ENCODE peak calls at places on chromosome 6, in eight cellular contexts. One of them, this sample, is unnamed.

GRCh38 chr6:89970609-89971337 is 76.5 kb downstream of the GJA10 start:
- DNase-seq in heart left ventricle: no peak
- DNase-seq in lower leg skin: no peak
- DNase-seq in sigmoid colon: no peak
- DNase-seq in uterus: peak
- DNase-seq in erythroblast: peak
- DNase-seq in body of pancreas: peak
- DNase-seq in Peyer's patch: no peak
- DNase-seq in this sample: no peak

GRCh38 chr6:18154507-18155272 is at the start of gene TPMT:
- DNase-seq in uterus: peak
- DNase-seq in Peyer's patch: peak
- DNase-seq in erythroblast: peak
- DNase-seq in lower leg skin: no peak
- DNase-seq in sigmoid colon: peak
- DNase-seq in body of pancreas: peak
- DNase-seq in heart left ventricle: no peak
- DNase-seq in this sample: no peak

GRCh38 chr6:105136433-105137350 is 43.1 kb downstream of the POPDC3 start:
- DNase-seq in Peyer's patch: peak
- DNase-seq in lower leg skin: peak
- DNase-seq in sigmoid colon: peak
- DNase-seq in erythroblast: peak
- DNase-seq in uterus: peak
- DNase-seq in body of pancreas: peak
- DNase-seq in heart left ventricle: peak
- DNase-seq in this sample: peak

GRCh38 chr6:106495014-106495413 is 134.3 kb downstream of the RTN4IP1 start:
- DNase-seq in erythroblast: no peak
- DNase-seq in heart left ventricle: no peak
- DNase-seq in Peyer's patch: no peak
- DNase-seq in sigmoid colon: no peak
- DNase-seq in uterus: no peak
- DNase-seq in lower leg skin: no peak
- DNase-seq in body of pancreas: no peak
- DNase-seq in this sample: no peak

GRCh38 chr6:166657531-166657930 is 30.5 kb upstream of the RPS6KA2 start:
- DNase-seq in heart left ventricle: no peak
- DNase-seq in body of pancreas: no peak
- DNase-seq in erythroblast: no peak
- DNase-seq in Peyer's patch: no peak
- DNase-seq in lower leg skin: no peak
- DNase-seq in uterus: no peak
- DNase-seq in sigmoid colon: no peak
- DNase-seq in this sample: no peak

GRCh38 chr6:148407372-148407771 is 64.7 kb downstream of the SASH1 start:
- DNase-seq in heart left ventricle: no peak
- DNase-seq in body of pancreas: no peak
- DNase-seq in erythroblast: no peak
- DNase-seq in Peyer's patch: no peak
- DNase-seq in sigmoid colon: no peak
- DNase-seq in uterus: no peak
- DNase-seq in lower leg skin: peak
- DNase-seq in this sample: no peak

GRCh38 chr6:63813531-63813930 is 177.9 kb downstream of the PHF3 start:
- DNase-seq in sigmoid colon: no peak
- DNase-seq in lower leg skin: no peak
- DNase-seq in heart left ventricle: no peak
- DNase-seq in erythroblast: no peak
- DNase-seq in body of pancreas: no peak
- DNase-seq in Peyer's patch: no peak
- DNase-seq in uterus: no peak
- DNase-seq in this sample: no peak

GRCh38 chr6:30901436-30901835 is 6.6 kb upstream of the GTF2H4 start:
- DNase-seq in body of pancreas: no peak
- DNase-seq in lower leg skin: no peak
- DNase-seq in heart left ventricle: no peak
- DNase-seq in Peyer's patch: no peak
- DNase-seq in uterus: no peak
- DNase-seq in erythroblast: no peak
- DNase-seq in sigmoid colon: no peak
- DNase-seq in this sample: no peak

GRCh38 chr6:129872591-129872990 is 11.5 kb upstream of the TMEM244 start:
- DNase-seq in uterus: no peak
- DNase-seq in sigmoid colon: no peak
- DNase-seq in erythroblast: no peak
- DNase-seq in heart left ventricle: no peak
- DNase-seq in Peyer's patch: no peak
- DNase-seq in lower leg skin: no peak
- DNase-seq in body of pancreas: no peak
- DNase-seq in this sample: no peak

GRCh38 chr6:79152269-79152737 is 74.2 kb upstream of the PHIP start:
- DNase-seq in heart left ventricle: no peak
- DNase-seq in erythroblast: no peak
- DNase-seq in lower leg skin: no peak
- DNase-seq in Peyer's patch: no peak
- DNase-seq in uterus: no peak
- DNase-seq in sigmoid colon: no peak
- DNase-seq in body of pancreas: no peak
- DNase-seq in this sample: no peak

GRCh38 chr6:1285589-1286340 is 26.1 kb upstream of the FOXQ1 start:
- DNase-seq in uterus: no peak
- DNase-seq in heart left ventricle: no peak
- DNase-seq in body of pancreas: no peak
- DNase-seq in sigmoid colon: no peak
- DNase-seq in Peyer's patch: no peak
- DNase-seq in lower leg skin: no peak
- DNase-seq in erythroblast: no peak
- DNase-seq in this sample: no peak

GRCh38 chr6:44016131-44016870 is 111.0 kb downstream of the MRPL14 start:
- DNase-seq in body of pancreas: no peak
- DNase-seq in heart left ventricle: no peak
- DNase-seq in sigmoid colon: peak
- DNase-seq in erythroblast: no peak
- DNase-seq in uterus: no peak
- DNase-seq in lower leg skin: no peak
- DNase-seq in Peyer's patch: no peak
- DNase-seq in this sample: no peak

GRCh38 chr6:153511896-153512496 is 380.9 kb upstream of the RGS17 start:
- DNase-seq in uterus: no peak
- DNase-seq in body of pancreas: no peak
- DNase-seq in sigmoid colon: no peak
- DNase-seq in lower leg skin: no peak
- DNase-seq in Peyer's patch: no peak
- DNase-seq in erythroblast: peak
- DNase-seq in heart left ventricle: no peak
- DNase-seq in this sample: no peak

GRCh38 chr6:127341471-127342202 is 1.8 kb downstream of the ECHDC1 start:
- DNase-seq in heart left ventricle: no peak
- DNase-seq in erythroblast: no peak
- DNase-seq in Peyer's patch: no peak
- DNase-seq in uterus: no peak
- DNase-seq in lower leg skin: no peak
- DNase-seq in body of pancreas: no peak
- DNase-seq in sigmoid colon: no peak
- DNase-seq in this sample: no peak

GRCh38 chr6:166515072-166515810 is 71.2 kb downstream of the RAMACL start:
- DNase-seq in body of pancreas: no peak
- DNase-seq in Peyer's patch: peak
- DNase-seq in sigmoid colon: no peak
- DNase-seq in heart left ventricle: no peak
- DNase-seq in erythroblast: peak
- DNase-seq in uterus: peak
- DNase-seq in lower leg skin: no peak
- DNase-seq in this sample: no peak

GRCh38 chr6:16761469-16762264 is 407 bp upstream of the ATXN1 start:
- DNase-seq in uterus: peak
- DNase-seq in Peyer's patch: peak
- DNase-seq in sigmoid colon: peak
- DNase-seq in body of pancreas: peak
- DNase-seq in lower leg skin: peak
- DNase-seq in heart left ventricle: peak
- DNase-seq in erythroblast: peak
- DNase-seq in this sample: peak

DNA sequence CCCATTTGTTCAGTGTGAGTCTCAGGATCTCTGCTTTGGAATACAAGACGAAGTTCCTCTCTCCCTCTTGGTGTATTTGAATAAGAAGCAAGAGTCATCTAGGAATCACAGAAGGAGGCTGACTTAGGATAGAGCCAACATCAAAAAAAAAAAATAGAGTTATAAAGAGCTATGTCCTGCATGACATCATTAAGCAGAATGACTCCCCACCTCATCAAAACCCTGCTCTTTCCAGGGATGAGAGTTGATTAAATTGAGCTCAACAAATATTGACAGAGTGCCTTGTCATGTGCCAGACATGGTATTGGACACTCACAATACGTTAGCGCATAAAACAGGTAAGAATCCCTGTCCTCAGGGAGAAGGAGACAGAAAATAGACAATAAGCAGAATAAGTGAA is 48.6 kb upstream of the TNFAIP3 start:
- DNase-seq in erythroblast: no peak
- DNase-seq in lower leg skin: no peak
- DNase-seq in heart left ventricle: no peak
- DNase-seq in sigmoid colon: no peak
- DNase-seq in uterus: no peak
- DNase-seq in body of pancreas: no peak
- DNase-seq in Peyer's patch: no peak
- DNase-seq in this sample: no peak
- TF ChIP-seq POLR2A in erythroblast: no peak
- TF ChIP-seq POLR2A in lower leg skin: no peak
- TF ChIP-seq POLR2A in heart left ventricle: no peak
- TF ChIP-seq POLR2A in sigmoid colon: no peak
- TF ChIP-seq POLR2A in uterus: no peak
- TF ChIP-seq POLR2A in body of pancreas: no peak
- TF ChIP-seq POLR2A in Peyer's patch: no peak
- TF ChIP-seq POLR2A in this sample: no peak

GRCh38 chr6:37169458-37170272 is at the start of gene PIM1:
- DNase-seq in heart left ventricle: peak
- DNase-seq in lower leg skin: peak
- DNase-seq in body of pancreas: peak
- DNase-seq in Peyer's patch: peak
- DNase-seq in uterus: peak
- DNase-seq in erythroblast: peak
- DNase-seq in sigmoid colon: peak
- DNase-seq in this sample: peak
- TF ChIP-seq POLR2A in heart left ventricle: peak
- TF ChIP-seq POLR2A in lower leg skin: no peak
- TF ChIP-seq POLR2A in body of pancreas: peak
- TF ChIP-seq POLR2A in Peyer's patch: peak
- TF ChIP-seq POLR2A in uterus: peak
- TF ChIP-seq POLR2A in erythroblast: no peak
- TF ChIP-seq POLR2A in sigmoid colon: peak
- TF ChIP-seq POLR2A in this sample: peak

DNA sequence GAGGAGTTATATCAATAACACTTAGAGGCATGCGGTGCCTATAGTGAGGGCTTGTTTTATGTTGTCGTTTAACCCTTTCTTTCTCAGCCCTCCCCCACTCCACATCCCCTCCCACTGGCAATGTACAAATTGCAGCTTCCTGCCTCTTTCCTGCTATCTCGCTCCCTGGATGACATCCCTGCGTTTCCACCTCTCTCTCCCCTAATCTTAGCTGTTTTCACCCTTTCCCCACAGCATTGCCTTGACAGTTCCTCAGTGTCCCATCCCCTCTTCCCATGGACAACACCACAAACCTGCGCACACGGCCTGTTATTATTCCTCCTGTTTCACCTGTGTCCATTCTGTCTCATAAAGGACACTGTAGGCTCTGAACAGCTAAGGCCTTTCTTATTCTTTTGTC is 34.5 kb downstream of the MYB start:
- DNase-seq in heart left ventricle: no peak
- DNase-seq in uterus: no peak
- DNase-seq in Peyer's patch: no peak
- DNase-seq in lower leg skin: no peak
- DNase-seq in body of pancreas: no peak
- DNase-seq in sigmoid colon: no peak
- DNase-seq in erythroblast: no peak
- DNase-seq in this sample: no peak
- TF ChIP-seq POLR2A in heart left ventricle: no peak
- TF ChIP-seq POLR2A in uterus: no peak
- TF ChIP-seq POLR2A in Peyer's patch: no peak
- TF ChIP-seq POLR2A in lower leg skin: no peak
- TF ChIP-seq POLR2A in body of pancreas: no peak
- TF ChIP-seq POLR2A in sigmoid colon: no peak
- TF ChIP-seq POLR2A in erythroblast: no peak
- TF ChIP-seq POLR2A in this sample: no peak

GRCh38 chr6:8814440-8815000 is 379.2 kb upstream of the SLC35B3 start:
- DNase-seq in erythroblast: no peak
- DNase-seq in lower leg skin: no peak
- DNase-seq in sigmoid colon: no peak
- DNase-seq in Peyer's patch: no peak
- DNase-seq in heart left ventricle: no peak
- DNase-seq in uterus: no peak
- DNase-seq in body of pancreas: no peak
- DNase-seq in this sample: no peak
- TF ChIP-seq POLR2A in erythroblast: no peak
- TF ChIP-seq POLR2A in lower leg skin: no peak
- TF ChIP-seq POLR2A in sigmoid colon: no peak
- TF ChIP-seq POLR2A in Peyer's patch: no peak
- TF ChIP-seq POLR2A in heart left ventricle: no peak
- TF ChIP-seq POLR2A in uterus: no peak
- TF ChIP-seq POLR2A in body of pancreas: no peak
- TF ChIP-seq POLR2A in this sample: no peak

DNA sequence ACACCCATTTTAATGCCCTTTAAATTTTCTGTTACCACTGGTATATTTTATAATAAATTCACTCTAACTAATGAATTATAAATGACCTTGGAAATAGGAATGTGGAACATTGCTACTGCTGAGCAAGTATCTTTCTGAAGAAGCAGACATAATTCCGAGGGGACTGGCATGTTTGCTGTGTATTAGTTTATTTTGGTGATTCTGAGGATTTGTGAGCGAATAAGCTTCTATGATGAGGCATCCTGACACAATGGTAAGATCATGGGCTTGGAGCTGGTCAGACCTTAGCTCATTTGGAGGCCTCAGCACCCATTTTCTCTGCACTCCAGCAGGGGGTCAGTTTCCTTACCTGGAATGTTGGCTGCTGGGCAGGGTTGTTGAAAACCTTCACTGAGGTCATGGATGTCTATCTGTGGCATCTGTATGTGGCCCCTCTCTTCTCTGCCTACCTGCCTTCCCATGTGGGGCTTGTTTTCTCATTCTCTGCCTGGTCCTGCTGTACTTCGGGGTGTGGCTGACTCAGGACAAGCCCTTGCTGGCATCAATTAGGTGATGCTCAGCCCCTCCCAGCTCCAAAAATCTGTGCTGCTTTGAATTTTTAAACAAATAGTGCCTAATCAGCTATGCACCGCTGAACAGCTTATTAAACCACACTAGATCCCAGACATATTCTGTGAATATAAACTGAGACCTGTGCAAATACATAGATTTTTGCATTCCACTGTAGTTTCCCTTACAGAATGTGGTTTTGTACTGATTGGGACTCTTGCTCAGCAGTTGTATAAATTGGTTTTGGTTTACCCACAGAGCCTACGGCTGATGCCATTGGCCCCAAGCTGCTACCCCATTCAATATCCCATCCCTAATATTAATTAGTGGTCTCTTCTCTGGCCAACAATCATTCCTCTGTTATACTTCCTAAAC is 10.7 kb downstream of the ARID1B start:
- DNase-seq in uterus: no peak
- DNase-seq in heart left ventricle: no peak
- DNase-seq in erythroblast: no peak
- DNase-seq in lower leg skin: no peak
- DNase-seq in body of pancreas: no peak
- DNase-seq in Peyer's patch: no peak
- DNase-seq in sigmoid colon: no peak
- DNase-seq in this sample: no peak
- TF ChIP-seq POLR2A in uterus: no peak
- TF ChIP-seq POLR2A in heart left ventricle: no peak
- TF ChIP-seq POLR2A in erythroblast: no peak
- TF ChIP-seq POLR2A in lower leg skin: no peak
- TF ChIP-seq POLR2A in body of pancreas: no peak
- TF ChIP-seq POLR2A in Peyer's patch: no peak
- TF ChIP-seq POLR2A in sigmoid colon: no peak
- TF ChIP-seq POLR2A in this sample: no peak